ENCODE peak calls at places on chromosome 9, in five cellular contexts. W is CD8-positive, alpha-beta memory T cell; P is stromal cell of bone marrow; U is frontal cortex; J is mesothelial cell of epicardium. F is an unnamed sample.

GRCh38 chr9:109252291-109252690 is 68.6 kb downstream of the EPB41L4B start:
- DNase-seq in W (no peak), U (no peak), P (no peak), J (no peak), F (no peak)

GRCh38 chr9:37953775-37954437 is 50.0 kb upstream of the SLC25A51 start:
- DNase-seq in J (no peak), P (peak), W (no peak), U (peak), F (peak)

GRCh38 chr9:82961504-82962125 is 101.3 kb downstream of the RASEF start:
- DNase-seq in W (peak), P (peak), J (peak), U (peak), F (peak)

GRCh38 chr9:89738137-89738932 is 133.5 kb downstream of the GADD45G start:
- DNase-seq in J (no peak), P (no peak), U (no peak), W (no peak), F (peak)

GRCh38 chr9:92359380-92360007 is 33.7 kb downstream of the CENPP start:
- DNase-seq in J (no peak), W (no peak), U (no peak), P (no peak), F (no peak)

GRCh38 chr9:86413966-86414880 is 60.0 kb upstream of the TUT7 start:
- DNase-seq in U (no peak), W (peak), J (no peak), P (no peak), F (no peak)

GRCh38 chr9:109907400-109907799 is 127.4 kb downstream of the PALM2AKAP2 start:
- DNase-seq in U (no peak), P (no peak), W (no peak), J (no peak), F (no peak)

GRCh38 chr9:138065287-138065686 is 187.7 kb downstream of the CACNA1B start:
- DNase-seq in U (no peak), W (no peak), J (no peak), P (no peak), F (peak)

GRCh38 chr9:70297141-70297540 is 38.4 kb downstream of the SMC5 start:
- DNase-seq in U (no peak), J (no peak), P (no peak), W (no peak), F (no peak)

GRCh38 chr9:73167614-73168013 is 15.9 kb downstream of the ANXA1 start:
- DNase-seq in J (no peak), W (no peak), U (no peak), P (no peak), F (no peak)

GRCh38 chr9:116087751-116088194 is 65.8 kb upstream of the PAPPA start:
- DNase-seq in J (no peak), W (no peak), P (no peak), U (no peak), F (no peak)

GRCh38 chr9:127201071-127201541 is 63.5 kb upstream of the GARNL3 start:
- DNase-seq in W (no peak), J (no peak), U (no peak), P (no peak), F (peak)

GRCh38 chr9:125990186-125990792 is 243.1 kb downstream of the PBX3 start:
- DNase-seq in J (no peak), P (no peak), W (no peak), U (no peak), F (peak)

GRCh38 chr9:129761901-129762359 is 9.1 kb upstream of the PTGES start:
- DNase-seq in J (no peak), U (no peak), P (peak), W (no peak), F (no peak)

GRCh38 chr9:136047076-136047774 is 47.9 kb downstream of the NACC2 start:
- DNase-seq in P (no peak), W (no peak), J (no peak), U (no peak), F (peak)

GRCh38 chr9:136852664-136853595 is 784 bp downstream of the MAMDC4 start:
- DNase-seq in J (no peak), U (no peak), P (no peak), W (no peak), F (peak)

GRCh38 chr9:113245894-113246293 is 24.6 kb downstream of the SLC31A1 start:
- DNase-seq in J (no peak), U (no peak), W (no peak), P (no peak), F (no peak)

GRCh38 chr9:33111621-33112020 is 35.1 kb upstream of the SMU1 start:
- DNase-seq in P (no peak), U (no peak), J (no peak), W (no peak), F (no peak)

GRCh38 chr9:79663299-79663698 is 91.5 kb downstream of the TLE4 start:
- DNase-seq in W (no peak), P (no peak), J (no peak), U (no peak), F (no peak)

GRCh38 chr9:137705443-137705863 is 86.6 kb downstream of the EHMT1 start:
- DNase-seq in J (no peak), P (no peak), U (no peak), W (no peak), F (peak)

GRCh38 chr9:111148994-111149759 is 110.9 kb upstream of the LPAR1 start:
- DNase-seq in W (no peak), J (no peak), P (no peak), U (no peak), F (no peak)

GRCh38 chr9:135500071-135500524 is 384 bp upstream of the MRPS2 start:
- DNase-seq in U (no peak), J (no peak), W (no peak), P (no peak), F (no peak)

GRCh38 chr9:129273941-129274709 is 96.1 kb upstream of the IER5L start:
- DNase-seq in U (no peak), P (no peak), W (no peak), J (no peak), F (peak)

GRCh38 chr9:6781476-6781875 is 23.7 kb downstream of the KDM4C start:
- DNase-seq in J (no peak), U (no peak), W (no peak), P (no peak), F (no peak)

GRCh38 chr9:33517373-33517772 is 6.7 kb upstream of the ANKRD18B start:
- DNase-seq in U (no peak), W (no peak), P (peak), J (no peak), F (no peak)

GRCh38 chr9:107557236-107557990 is 67.8 kb upstream of the KLF4 start:
- DNase-seq in U (no peak), P (no peak), W (no peak), J (no peak), F (no peak)

GRCh38 chr9:129209580-129209979 is 31.5 kb upstream of the IER5L start:
- DNase-seq in W (no peak), P (no peak), U (no peak), J (no peak), F (no peak)

GRCh38 chr9:127053057-127053821 is 69.2 kb downstream of the ANGPTL2 start:
- DNase-seq in W (no peak), P (no peak), J (no peak), U (no peak), F (peak)

GRCh38 chr9:90882991-90883600 is 81.5 kb downstream of the SYK start:
- DNase-seq in J (no peak), W (no peak), U (no peak), P (no peak), F (no peak)

F was measured in kidney.